ENCODE peak calls at places on chromosomes 4 and X, in eight cellular contexts. W, X, H, J, C, U, O and B are unnamed samples.

GRCh38 chr4:83170952-83171399 is 56.4 kb upstream of the PLAC8 start:
- DNase-seq in W (no peak), X (no peak), H (no peak), J (no peak), C (no peak), U (no peak), O (no peak), B (no peak)

GRCh38 chr4:35511851-35512250 is 732.5 kb downstream of the ARAP2 start:
- DNase-seq in W (no peak), X (no peak), H (no peak), J (no peak), C (no peak), U (no peak), O (no peak), B (no peak)

GRCh38 chr4:122668241-122668640 is 47.4 kb upstream of the IL21 start:
- DNase-seq in W (no peak), X (no peak), H (no peak), J (no peak), C (no peak), U (no peak), O (no peak), B (no peak)

GRCh38 chr4:168098257-168098717 is 6.0 kb downstream of the ANXA10 start:
- DNase-seq in W (no peak), X (no peak), H (no peak), J (no peak), C (peak), U (no peak), O (no peak), B (no peak)

GRCh38 chr4:108443585-108443984 is 176.8 kb upstream of the RPL34 start:
- DNase-seq in W (no peak), X (no peak), H (no peak), J (no peak), C (no peak), U (no peak), O (no peak), B (no peak)

GRCh38 chr4:140212646-140213045 is 58.7 kb upstream of the MAML3 start:
- DNase-seq in W (no peak), X (no peak), H (no peak), J (no peak), C (no peak), U (no peak), O (no peak), B (no peak)

GRCh38 chr4:160701671-160702070 is 1462.1 kb downstream of the FSTL5 start:
- DNase-seq in W (no peak), X (no peak), H (no peak), J (no peak), C (no peak), U (no peak), O (no peak), B (no peak)

GRCh38 chr4:72449705-72450104 is 119.3 kb downstream of the ADAMTS3 start:
- DNase-seq in W (no peak), X (no peak), H (no peak), J (no peak), C (no peak), U (no peak), O (no peak), B (no peak)

GRCh38 chr4:4643306-4643705 is 101.5 kb upstream of the STX18 start:
- DNase-seq in W (no peak), X (no peak), H (no peak), J (no peak), C (no peak), U (no peak), O (no peak), B (no peak)

GRCh38 chr4:120156115-120156718 is 89.6 kb upstream of the MAD2L1 start:
- DNase-seq in W (no peak), X (peak), H (peak), J (no peak), C (peak), U (peak), O (no peak), B (no peak)

GRCh38 chr4:3336389-3337356 is 43.9 kb downstream of the RGS12 start:
- DNase-seq in W (no peak), X (no peak), H (no peak), J (no peak), C (no peak), U (no peak), O (no peak), B (no peak)

GRCh38 chrX:40304115-40304514 is 206.4 kb upstream of the BCOR start:
- DNase-seq in W (no peak), X (no peak), H (no peak), J (no peak), C (no peak), U (no peak), O (no peak), B (no peak)

DNA sequence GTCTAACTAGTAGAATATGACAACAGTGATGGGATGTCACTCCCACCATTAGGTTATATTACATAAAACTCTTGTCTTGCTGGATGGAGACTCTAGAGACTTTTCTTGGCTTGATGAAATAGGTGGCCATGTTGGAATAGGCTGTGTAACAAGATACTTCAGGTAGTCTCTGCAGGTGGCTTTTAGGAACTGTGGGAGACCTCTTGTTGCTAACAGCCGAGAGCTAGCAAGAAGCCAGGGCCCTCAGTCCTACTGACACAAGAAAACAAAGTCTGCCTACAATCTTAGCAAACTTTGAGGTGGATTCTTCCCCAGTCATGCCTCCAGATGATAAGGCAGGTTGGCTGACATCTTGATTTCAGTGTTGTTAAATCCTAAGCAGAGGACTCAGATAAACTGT is 72.5 kb downstream of the GNL3L start:
- DNase-seq in W (no peak), X (no peak), H (no peak), J (no peak), C (no peak), U (no peak), O (no peak), B (no peak)
- TF ChIP-seq CTCF in W (no peak), X (no peak), H (no peak), J (no peak), C (no peak), U (no peak), O (no peak), B (no peak)

GRCh38 chrX:103464774-103465117 is 54.5 kb downstream of the RAB40A start:
- DNase-seq in W (peak), X (peak), H (peak), J (peak), C (peak), U (peak), O (peak), B (peak)
- H3K4me3 ChIP-seq in W (peak), X (no peak), H (no peak), J (peak), C (no peak), U (peak), O (peak), B (no peak)

DNA sequence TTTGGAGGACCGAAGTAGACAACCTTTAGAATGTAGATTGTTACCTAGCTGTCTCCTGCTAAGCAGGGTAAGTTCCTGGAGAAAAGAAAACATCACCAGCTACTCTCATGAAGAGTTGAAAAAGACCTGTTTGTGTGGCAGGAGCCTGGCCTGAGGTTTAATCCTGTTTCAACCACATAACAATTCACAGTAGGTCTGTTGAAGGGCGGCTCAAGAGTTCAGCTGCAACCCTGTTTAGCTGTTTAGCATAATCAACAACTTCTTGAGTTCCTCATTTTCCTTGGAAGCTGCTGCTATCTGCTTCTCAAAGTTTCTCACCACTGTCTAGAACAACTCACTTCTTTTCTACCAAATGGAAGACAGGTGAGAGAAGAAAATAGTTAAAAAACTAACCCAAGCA is 170.4 kb upstream of the TET2 start:
- DNase-seq in W (no peak), X (no peak), H (no peak), J (no peak), C (no peak), U (no peak), O (no peak), B (no peak)
- H3K27ac ChIP-seq in W (no peak), X (no peak), H (no peak), J (no peak), C (no peak), U (no peak), O (no peak), B (no peak)

GRCh38 chr4:30979402-30979801 is 259.2 kb downstream of the PCDH7 start:
- DNase-seq in W (no peak), X (no peak), H (no peak), J (no peak), C (no peak), U (no peak), O (no peak), B (no peak)
- TF ChIP-seq CTCF in W (no peak), X (no peak), H (no peak), J (no peak), C (no peak), U (no peak), O (no peak), B (no peak)

GRCh38 chr4:373062-373839 is 35.6 kb downstream of the ZNF141 start:
- DNase-seq in W (no peak), X (no peak), H (no peak), J (no peak), C (no peak), U (no peak), O (no peak), B (no peak)
- H3K4me3 ChIP-seq in W (no peak), X (no peak), H (peak), J (no peak), C (no peak), U (no peak), O (no peak), B (no peak)

GRCh38 chrX:150370589-150371312 is 7.6 kb downstream of the MAMLD1 start:
- DNase-seq in W (no peak), X (no peak), H (no peak), J (no peak), C (no peak), U (no peak), O (no peak), B (no peak)

GRCh38 chrX:150371877-150372276 is 8.8 kb downstream of the MAMLD1 start:
- DNase-seq in W (no peak), X (no peak), H (no peak), J (no peak), C (no peak), U (no peak), O (no peak), B (no peak)

GRCh38 chrX:150375243-150375642 is 12.1 kb downstream of the MAMLD1 start:
- DNase-seq in W (no peak), X (no peak), H (no peak), J (no peak), C (no peak), U (no peak), O (no peak), B (no peak)

GRCh38 chrX:150372280-150372679 is 9.2 kb downstream of the MAMLD1 start:
- DNase-seq in W (no peak), X (no peak), H (no peak), J (no peak), C (no peak), U (peak), O (no peak), B (no peak)

GRCh38 chrX:150372756-150373155 is 9.6 kb downstream of the MAMLD1 start:
- DNase-seq in W (no peak), X (no peak), H (no peak), J (no peak), C (no peak), U (no peak), O (no peak), B (no peak)
- H3K27ac ChIP-seq in W (no peak), X (no peak), H (no peak), J (no peak), C (no peak), U (peak), O (peak), B (no peak)

GRCh38 chrX:25034889-25035288 is 19.1 kb upstream of the ARX start:
- DNase-seq in W (no peak), X (no peak), H (peak), J (no peak), C (no peak), U (no peak), O (no peak), B (no peak)
- TF ChIP-seq CTCF in W (no peak), X (no peak), H (peak), J (no peak), C (peak), U (peak), O (no peak), B (no peak)